ENCODE peak calls at places on chromosome 6, in eight cellular contexts. E is psoas muscle; V is lung microvascular endothelial cell; P is CD4-positive, CD25-positive, alpha-beta regulatory T cell; J is activated CD8-positive, alpha-beta memory T cell treated with anti-CD3 and anti-CD28 coated beads, Interleukin-2, amount 50 U/mL, for 4 hours; F is sigmoid colon; B is effector memory CD4-positive, alpha-beta T cell; Y is Caco-2. H is an unnamed sample.

GRCh38 chr6:104019075-104019474 is 840.6 kb downstream of the HACE1 start:
- DNase-seq in J (no peak), P (no peak), F (no peak), B (no peak), V (no peak), Y (no peak), E (peak; percentile 14), H (no peak)

GRCh38 chr6:138107078-138107751 is at the start of gene PERP:
- DNase-seq in F (peak; percentile 82), J (peak; percentile 79), P (peak; percentile 82), B (peak; percentile 57), E (peak; percentile 76), Y (peak; percentile 84), V (peak; percentile 65), H (peak; percentile 80)

GRCh38 chr6:22363166-22363965 is 66.5 kb upstream of the PRL start:
- DNase-seq in V (peak; percentile 22), Y (no peak), E (no peak), B (no peak), P (no peak), J (no peak), F (no peak), H (no peak)

GRCh38 chr6:54801669-54802068 is 44.9 kb upstream of the FAM83B start:
- DNase-seq in J (no peak), F (no peak), P (no peak), Y (no peak), V (no peak), E (no peak), B (no peak), H (no peak)

GRCh38 chr6:42293579-42293978 is 75.9 kb upstream of the MRPS10 start:
- DNase-seq in F (no peak), B (no peak), Y (no peak), E (no peak), P (peak; percentile 46), J (no peak), V (no peak), H (no peak)

GRCh38 chr6:93676506-93676905 is 257.1 kb upstream of the EPHA7 start:
- DNase-seq in F (no peak), Y (no peak), V (no peak), J (no peak), B (no peak), P (no peak), E (no peak), H (no peak)

GRCh38 chr6:169428532-169428931 is 174.9 kb upstream of the THBS2 start:
- DNase-seq in E (no peak), F (peak; percentile 70), V (no peak), J (no peak), Y (no peak), P (no peak), B (no peak), H (no peak)

GRCh38 chr6:32845381-32845884 is 1.6 kb upstream of the PSMB8 start:
- DNase-seq in J (peak; percentile 40), F (peak; percentile 57), B (peak; percentile 36), V (no peak), E (no peak), P (peak; percentile 66), Y (no peak), H (no peak)

GRCh38 chr6:110147870-110148269 is 31.6 kb downstream of the WASF1 start:
- DNase-seq in F (no peak), E (no peak), P (no peak), Y (no peak), V (no peak), B (no peak), J (no peak), H (no peak)

GRCh38 chr6:82364087-82365010 is 732 bp downstream of the TPBG start:
- DNase-seq in E (peak; percentile 70), F (peak; percentile 76), J (no peak), V (peak; percentile 16), B (peak; percentile 5), P (no peak), Y (peak; percentile 54), H (peak; percentile 75)

GRCh38 chr6:139135578-139136545 is 982 bp downstream of the HECA start:
- DNase-seq in V (peak; percentile 65), F (peak; percentile 77), E (peak; percentile 84), P (peak; percentile 81), J (peak; percentile 62), B (peak; percentile 60), Y (peak; percentile 38), H (peak; percentile 45)

GRCh38 chr6:138038148-138038870 is 68.9 kb downstream of the PERP start:
- DNase-seq in B (no peak), V (no peak), E (no peak), P (no peak), Y (no peak), F (no peak), J (no peak), H (no peak)